ENCODE peak calls at places on chromosomes 13 and 19, in six cellular contexts. H is NCI-H1105; J is LoVo; R is T-cell; I is activated T-helper 1 cell treated with anti-CD3 and anti-CD28 coated beads, Interleukin-12 subunit alpha, Interleukin-12 subunit beta, Interleukin-2, Interleukin-4 antibody, amounts not matched to agents 30 ng/mL and 10 ng/mL and 1 ng/mL, durations not matched to agents 14 hours and 24 hours and 36 hours; Z is heart right ventricle. T is an unnamed sample.

GRCh38 chr19:19262190-19263057 is 10.7 kb downstream of the TM6SF2 start:
- DNase-seq in Z (no peak), H (no peak), I (no peak), J (no peak), R (no peak), T (no peak)

GRCh38 chr13:42836930-42837329 is 55.5 kb downstream of the FAM216B start:
- DNase-seq in I (no peak), Z (no peak), R (no peak), H (no peak), J (no peak), T (peak)

GRCh38 chr19:6817179-6817578 is 44.7 kb downstream of the VAV1 start:
- DNase-seq in I (no peak), R (no peak), J (no peak), Z (no peak), H (no peak), T (no peak)

GRCh38 chr13:49627831-49628652 is at the start of gene ARL11:
- DNase-seq in H (no peak), I (peak), R (peak), Z (peak), J (no peak), T (peak)

GRCh38 chr19:40671404-40671803 is 19.0 kb downstream of the NUMBL start:
- DNase-seq in I (no peak), H (no peak), R (no peak), Z (no peak), J (no peak), T (no peak)

GRCh38 chr19:41308450-41309224 is 1.3 kb upstream of the CCDC97 start:
- DNase-seq in H (peak), J (peak), R (peak), Z (peak), I (peak), T (peak)

GRCh38 chr19:39385629-39386411 is 5.1 kb downstream of the PAF1 start:
- DNase-seq in I (no peak), R (no peak), H (no peak), J (no peak), Z (no peak), T (no peak)

GRCh38 chr13:91184244-91184926 is 163.1 kb upstream of the MIR17HG start:
- DNase-seq in Z (no peak), J (no peak), H (no peak), R (no peak), I (no peak), T (no peak)

GRCh38 chr19:56367829-56368711 is 25.3 kb downstream of the ZNF582 start:
- DNase-seq in R (peak), I (peak), J (no peak), Z (peak), H (peak), T (peak)

GRCh38 chr19:38319421-38320258 is at the start of gene KCNK6:
- DNase-seq in I (peak), R (peak), Z (peak), J (peak), H (no peak), T (peak)

GRCh38 chr19:40080289-40080688 is 10.5 kb downstream of the ZNF780A start:
- DNase-seq in J (no peak), I (no peak), R (no peak), H (no peak), Z (no peak), T (no peak)

GRCh38 chr19:45615795-45616708 is 14.0 kb upstream of the GPR4 start:
- DNase-seq in I (peak), J (peak), H (no peak), Z (peak), R (peak), T (peak)

GRCh38 chr13:51803018-51803417 is 945 bp downstream of the DHRS12 start:
- DNase-seq in J (no peak), Z (no peak), R (no peak), H (no peak), I (no peak), T (no peak)

GRCh38 chr13:50123862-50124535 is 108.8 kb downstream of the KCNRG start:
- DNase-seq in R (peak), I (peak), Z (peak), H (peak), J (peak), T (peak)

GRCh38 chr13:26558074-26558805 is 757 bp downstream of the WASF3 start:
- DNase-seq in Z (peak), R (no peak), H (no peak), J (no peak), I (no peak), T (no peak)

GRCh38 chr19:56942749-56943148 is 102.2 kb upstream of the PEG3 start:
- DNase-seq in I (no peak), Z (peak), H (no peak), R (no peak), J (no peak), T (no peak)

T was measured in OCI-M1.